ENCODE peak calls at places on chromosomes 2 and 18, in ten cellular contexts. V, E, Y, M, B, U, T, A, H and N are unnamed samples.

GRCh38 chr18:11994708-11995444 is 13.6 kb downstream of the IMPA2 start:
- DNase-seq in M (no peak), A (no peak), B (no peak), Y (no peak), E (no peak), V (no peak), H (peak; percentile 38), T (peak; percentile 43), U (no peak), N (no peak)

GRCh38 chr18:79405781-79406575 is 10.2 kb downstream of the NFATC1 start:
- DNase-seq in B (peak; percentile 79), Y (peak; percentile 78), T (no peak), U (no peak), V (peak; percentile 80), H (no peak), E (peak; percentile 81), M (no peak), A (peak; percentile 76), N (peak; percentile 87)

GRCh38 chr18:24918257-24918656 is 433.7 kb downstream of the ZNF521 start:
- DNase-seq in A (no peak), H (no peak), U (no peak), E (no peak), Y (no peak), T (no peak), M (no peak), B (no peak), V (no peak), N (no peak)

GRCh38 chr2:130823886-130824491 is 12.7 kb upstream of the ARHGEF4 start:
- DNase-seq in H (no peak), V (no peak), M (no peak), U (no peak), B (no peak), T (no peak), Y (no peak), A (no peak), E (peak; percentile 46), N (no peak)

GRCh38 chr18:24770625-24771024 is 310.2 kb downstream of the HRH4 start:
- DNase-seq in V (no peak), M (no peak), E (no peak), T (no peak), Y (no peak), A (no peak), U (no peak), B (no peak), H (no peak), N (no peak)

GRCh38 chr18:63433349-63433866 is 11.1 kb upstream of the VPS4B start:
- DNase-seq in B (no peak), M (no peak), V (no peak), E (no peak), U (no peak), T (no peak), Y (no peak), A (no peak), H (no peak), N (no peak)

GRCh38 chr2:195021704-195022513 is 635.1 kb upstream of the SLC39A10 start:
- DNase-seq in U (no peak), H (no peak), B (no peak), T (no peak), A (no peak), Y (no peak), E (no peak), M (no peak), V (no peak), N (no peak)

GRCh38 chr2:142668420-142668819 is 209.0 kb upstream of the KYNU start:
- DNase-seq in T (no peak), M (no peak), A (no peak), V (no peak), Y (no peak), B (no peak), U (no peak), H (no peak), E (no peak), N (no peak)

GRCh38 chr2:129827251-129827894 is 152.1 kb upstream of the RAB6C start:
- DNase-seq in H (no peak), T (no peak), B (no peak), Y (no peak), A (no peak), E (no peak), V (no peak), U (no peak), M (no peak), N (no peak)

GRCh38 chr18:72375628-72376027 is 168.5 kb downstream of the CBLN2 start:
- DNase-seq in T (peak; percentile 90), H (peak; percentile 55), B (no peak), A (no peak), E (no peak), U (no peak), Y (no peak), M (no peak), V (no peak), N (no peak)

GRCh38 chr18:9876867-9877654 is 8.7 kb upstream of the TXNDC2 start:
- DNase-seq in M (peak; percentile 87), A (no peak), U (no peak), H (peak; percentile 90), E (no peak), V (no peak), B (no peak), T (no peak), Y (no peak), N (no peak)

GRCh38 chr18:45793295-45793965 is 32.0 kb upstream of the SIGLEC15 start:
- DNase-seq in H (peak; percentile 100), V (no peak), A (no peak), E (no peak), Y (no peak), T (no peak), B (no peak), M (no peak), U (no peak), N (no peak)

GRCh38 chr18:27860701-27861107 is 316.2 kb downstream of the CDH2 start:
- DNase-seq in E (no peak), T (peak; percentile 87), B (no peak), A (no peak), V (no peak), Y (no peak), M (no peak), U (no peak), H (peak; percentile 67), N (no peak)

GRCh38 chr2:200177971-200178911 is 128.3 kb upstream of the SPATS2L start:
- DNase-seq in M (no peak), B (no peak), A (no peak), H (peak; percentile 69), V (no peak), E (no peak), Y (no peak), T (no peak), U (peak; percentile 41), N (no peak)

GRCh38 chr18:79740741-79741700 is 56.7 kb upstream of the KCNG2 start:
- DNase-seq in T (no peak), E (no peak), B (no peak), M (no peak), V (no peak), U (no peak), H (no peak), A (no peak), Y (no peak), N (no peak)

GRCh38 chr2:150480241-150480640 is 7.2 kb downstream of the RND3 start:
- DNase-seq in U (no peak), M (no peak), V (no peak), Y (no peak), E (no peak), A (no peak), H (peak; percentile 64), T (no peak), B (no peak), N (no peak)

GRCh38 chr2:100964706-100965269 is 37.3 kb upstream of the RPL31 start:
- DNase-seq in U (no peak), M (no peak), B (no peak), E (no peak), H (no peak), Y (no peak), A (no peak), V (no peak), T (no peak), N (no peak)

GRCh38 chr18:3790702-3791101 is 340.7 kb downstream of the TGIF1 start:
- DNase-seq in H (peak; percentile 42), V (no peak), B (no peak), A (no peak), E (no peak), U (no peak), Y (no peak), M (no peak), T (no peak), N (no peak)

GRCh38 chr2:191249131-191249813 is 4.1 kb downstream of the MYO1B start:
- DNase-seq in V (no peak), B (no peak), Y (no peak), H (no peak), U (no peak), E (no peak), M (no peak), A (no peak), T (no peak), N (no peak)

GRCh38 chr18:9905401-9905922 is 8.4 kb upstream of the VAPA start:
- DNase-seq in U (no peak), B (no peak), A (no peak), Y (no peak), V (no peak), M (no peak), T (no peak), H (peak; percentile 18), E (no peak), N (no peak)

GRCh38 chr2:31334311-31335026 is 80.1 kb downstream of the XDH start:
- DNase-seq in B (no peak), U (no peak), T (no peak), V (no peak), H (no peak), E (no peak), Y (no peak), A (no peak), M (no peak), N (no peak)

GRCh38 chr2:50763776-50764175 is 268.2 kb downstream of the NRXN1 start:
- DNase-seq in Y (no peak), A (no peak), H (no peak), M (no peak), T (no peak), V (no peak), U (no peak), E (no peak), B (no peak), N (no peak)

GRCh38 chr2:202051499-202052161 is 18.0 kb downstream of the FZD7 start:
- DNase-seq in M (peak; percentile 70), B (no peak), T (no peak), V (no peak), E (no peak), U (no peak), H (peak; percentile 52), Y (no peak), A (no peak), N (no peak)